ENCODE peak calls at places on chromosomes 6 and 20, in seven cellular contexts. A, E, L, R, H, K and W are unnamed samples.

GRCh38 chr6:138107752-138108592 is 753 bp upstream of the PERP start:
- DNase-seq in A (peak; percentile 53), E (no peak), L (no peak), R (no peak), H (peak; percentile 31), K (no peak), W (no peak)

GRCh38 chr20:60869626-60870025 is 382.4 kb upstream of the CDH4 start:
- DNase-seq in A (peak; percentile 22), E (peak; percentile 19), L (no peak), R (no peak), H (no peak), K (no peak), W (no peak)

GRCh38 chr20:24837721-24838456 is 111.2 kb upstream of the CST7 start:
- DNase-seq in A (no peak), E (no peak), L (peak; percentile 53), R (no peak), H (no peak), K (no peak), W (no peak)

GRCh38 chr6:149821492-149821891 is 42.7 kb downstream of the LRP11 start:
- DNase-seq in A (no peak), E (no peak), L (no peak), R (no peak), H (no peak), K (no peak), W (no peak)

GRCh38 chr6:119482850-119483285 is 133.3 kb upstream of the MAN1A1 start:
- DNase-seq in A (no peak), E (no peak), L (no peak), R (no peak), H (no peak), K (no peak), W (no peak)

GRCh38 chr6:159557046-159557445 is 136.0 kb downstream of the SOD2 start:
- DNase-seq in A (no peak), E (no peak), L (no peak), R (no peak), H (no peak), K (no peak), W (no peak)

GRCh38 chr6:149065658-149066556 is 251.6 kb upstream of the TAB2 start:
- DNase-seq in A (no peak), E (no peak), L (no peak), R (no peak), H (no peak), K (no peak), W (no peak)

GRCh38 chr20:37890643-37891042 is 12.3 kb upstream of the VSTM2L start:
- DNase-seq in A (no peak), E (no peak), L (no peak), R (no peak), H (no peak), K (no peak), W (no peak)

GRCh38 chr6:37566209-37566859 is 66.6 kb upstream of the CCDC167 start:
- DNase-seq in A (peak; percentile 64), E (peak; percentile 11), L (peak; percentile 43), R (no peak), H (peak; percentile 81), K (no peak), W (peak; percentile 71)

GRCh38 chr6:36963451-36964290 is 9.1 kb downstream of the PI16 start:
- DNase-seq in A (no peak), E (no peak), L (no peak), R (no peak), H (no peak), K (no peak), W (no peak)

GRCh38 chr6:107179004-107179403 is 63.7 kb upstream of the BEND3 start:
- DNase-seq in A (no peak), E (peak; percentile 51), L (no peak), R (no peak), H (no peak), K (no peak), W (peak; percentile 12)

GRCh38 chr6:146881228-146882181 is 282.7 kb downstream of the ADGB start:
- DNase-seq in A (no peak), E (no peak), L (no peak), R (no peak), H (no peak), K (no peak), W (no peak)

GRCh38 chr6:110938176-110938575 is 20.3 kb upstream of the GTF3C6 start:
- DNase-seq in A (no peak), E (peak; percentile 22), L (no peak), R (no peak), H (no peak), K (no peak), W (no peak)

GRCh38 chr6:26743157-26743821 is 83.7 kb upstream of the ZNF322 start:
- DNase-seq in A (peak; percentile 13), E (peak; percentile 81), L (peak; percentile 40), R (peak; percentile 27), H (peak; percentile 55), K (peak; percentile 77), W (no peak)

GRCh38 chr6:170227996-170228550 is 62.8 kb downstream of the DLL1 start:
- DNase-seq in A (no peak), E (no peak), L (no peak), R (no peak), H (no peak), K (no peak), W (no peak)

GRCh38 chr20:9035129-9035528 is 33.8 kb upstream of the PLCB4 start:
- DNase-seq in A (no peak), E (peak; percentile 96), L (peak; percentile 92), R (peak; percentile 85), H (no peak), K (peak; percentile 74), W (no peak)

GRCh38 chr20:60252866-60253265 is 294.6 kb downstream of the CDH26 start:
- DNase-seq in A (no peak), E (no peak), L (no peak), R (no peak), H (no peak), K (no peak), W (no peak)

GRCh38 chr20:35276408-35276807 is 1.5 kb downstream of the MMP24OS start:
- DNase-seq in A (no peak), E (no peak), L (no peak), R (no peak), H (no peak), K (no peak), W (no peak)

GRCh38 chr6:32973144-32973854 is 4.9 kb downstream of the BRD2 start:
- DNase-seq in A (no peak), E (no peak), L (no peak), R (no peak), H (peak; percentile 56), K (no peak), W (no peak)

GRCh38 chr6:44254957-44255808 is 2.1 kb downstream of the SLC35B2 start:
- DNase-seq in A (peak; percentile 20), E (no peak), L (no peak), R (no peak), H (no peak), K (no peak), W (no peak)

GRCh38 chr6:31568537-31568961 is 3.5 kb upstream of the LTA start:
- DNase-seq in A (no peak), E (no peak), L (no peak), R (no peak), H (no peak), K (no peak), W (no peak)

GRCh38 chr6:136784910-136785746 is 7.1 kb downstream of the MAP3K5 start:
- DNase-seq in A (no peak), E (no peak), L (no peak), R (no peak), H (no peak), K (no peak), W (no peak)

GRCh38 chr6:2094637-2095036 is 150.8 kb downstream of the GMDS start:
- DNase-seq in A (no peak), E (no peak), L (no peak), R (no peak), H (no peak), K (no peak), W (no peak)
- TF ChIP-seq CTCF in A (no peak), E (no peak), L (no peak), R (no peak), H (no peak), K (no peak), W (no peak)

DNA sequence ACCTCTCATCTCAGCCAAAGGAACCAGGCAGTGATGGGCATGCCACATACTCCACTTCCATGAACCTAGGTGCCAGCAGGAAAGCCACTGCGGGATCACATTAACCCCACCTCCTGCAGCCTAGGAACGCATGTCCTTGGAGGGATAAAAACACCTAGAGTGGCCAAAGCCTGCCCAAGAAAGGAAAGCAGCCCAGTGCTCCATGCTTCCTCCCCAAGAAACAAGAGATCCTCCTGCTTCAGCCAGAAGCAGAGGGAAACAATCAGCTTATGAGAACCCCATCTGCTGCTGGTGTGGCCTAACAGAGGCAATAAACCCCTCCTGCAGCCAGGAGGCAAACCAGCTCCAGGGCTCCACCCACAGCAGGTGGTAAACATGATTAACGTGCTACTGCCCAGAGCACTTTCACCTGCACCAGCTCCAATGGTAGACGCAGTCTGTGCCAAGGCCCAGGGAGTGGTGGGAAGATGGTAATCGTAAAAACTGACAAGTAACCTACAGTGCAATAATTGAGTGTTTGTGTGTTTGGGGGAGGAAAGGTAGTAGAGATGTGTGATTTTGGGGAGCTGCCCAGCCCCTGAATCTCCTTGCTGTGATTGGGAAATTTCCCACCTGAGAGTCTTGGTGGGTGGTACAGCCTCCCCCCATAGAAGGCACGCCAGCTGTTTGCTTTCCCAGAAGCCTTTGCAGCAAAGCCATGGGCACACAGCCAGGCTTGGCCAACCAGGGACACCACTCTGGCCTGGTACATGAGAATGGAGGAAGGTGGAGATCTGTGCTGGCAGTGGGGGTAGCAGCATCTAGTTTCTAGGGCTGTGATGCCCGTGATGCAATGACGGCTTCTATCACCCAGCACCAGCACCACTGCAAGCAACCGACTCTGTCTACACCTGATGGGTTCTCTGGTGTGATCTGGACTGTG is 50.6 kb upstream of the TBC1D7 start:
- DNase-seq in A (no peak), E (no peak), L (no peak), R (no peak), H (no peak), K (no peak), W (no peak)
- TF ChIP-seq CTCF in A (no peak), E (no peak), L (no peak), R (no peak), H (no peak), K (no peak), W (no peak)

GRCh38 chr20:54727490-54727889 is 252.1 kb downstream of the DOK5 start:
- DNase-seq in A (no peak), E (no peak), L (no peak), R (no peak), H (no peak), K (no peak), W (no peak)
- TF ChIP-seq CTCF in A (no peak), E (no peak), L (no peak), R (no peak), H (no peak), K (no peak), W (no peak)

GRCh38 chr6:34272022-34272926 is 23.5 kb upstream of the SMIM29 start:
- DNase-seq in A (no peak), E (no peak), L (no peak), R (no peak), H (no peak), K (no peak), W (no peak)
- TF ChIP-seq CTCF in A (no peak), E (peak; percentile 10), L (no peak), R (no peak), H (no peak), K (no peak), W (no peak)

GRCh38 chr20:33076662-33077398 is 2.6 kb upstream of the BPIFB4 start:
- DNase-seq in A (peak; percentile 56), E (no peak), L (no peak), R (no peak), H (no peak), K (no peak), W (no peak)
- TF ChIP-seq CTCF in A (no peak), E (no peak), L (peak; percentile 26), R (no peak), H (no peak), K (peak; percentile 6), W (peak; percentile 43)

GRCh38 chr20:45944965-45945677 is 10.6 kb downstream of the PCIF1 start:
- DNase-seq in A (no peak), E (no peak), L (no peak), R (no peak), H (no peak), K (no peak), W (no peak)
- TF ChIP-seq CTCF in A (no peak), E (no peak), L (no peak), R (no peak), H (no peak), K (no peak), W (no peak)